ENCODE peak calls at places on chromosomes 3 and 15, in four cellular contexts. J is GDM1; R is H54; Q is effector memory CD8-positive, alpha-beta T cell. Y is an unnamed sample.

GRCh38 chr3:164903820-164904451 is 174.4 kb downstream of the SI start:
- DNase-seq in J (no peak), R (no peak), Q (no peak), Y (no peak)

GRCh38 chr3:37642959-37643598 is 218.6 kb upstream of the CTDSPL start:
- DNase-seq in J (no peak), R (no peak), Q (no peak), Y (no peak)

GRCh38 chr3:105606052-105606451 is 239.3 kb downstream of the ALCAM start:
- DNase-seq in J (no peak), R (no peak), Q (no peak), Y (no peak)

GRCh38 chr15:66948294-66948693 is 117.1 kb upstream of the SMAD3 start:
- DNase-seq in J (no peak), R (peak), Q (no peak), Y (no peak)

GRCh38 chr3:124924741-124925140 is 9.8 kb downstream of the MUC13 start:
- DNase-seq in J (no peak), R (no peak), Q (no peak), Y (no peak)

GRCh38 chr3:125051715-125052581 is 3.8 kb downstream of the HEG1 start:
- DNase-seq in J (no peak), R (peak), Q (peak), Y (peak)

GRCh38 chr15:92074646-92075045 is 221.1 kb downstream of the SLCO3A1 start:
- DNase-seq in J (peak), R (no peak), Q (no peak), Y (no peak)

GRCh38 chr3:31581660-31582059 is 48.9 kb downstream of the STT3B start:
- DNase-seq in J (no peak), R (no peak), Q (no peak), Y (no peak)

GRCh38 chr15:76217029-76217866 is 94.0 kb downstream of the ETFA start:
- DNase-seq in J (no peak), R (no peak), Q (no peak), Y (no peak)

GRCh38 chr15:78087944-78088772 is 4.2 kb upstream of the SH2D7 start:
- DNase-seq in J (no peak), R (no peak), Q (no peak), Y (no peak)

GRCh38 chr3:84772841-84773240 is 185.9 kb upstream of the CADM2 start:
- DNase-seq in J (no peak), R (no peak), Q (no peak), Y (no peak)

GRCh38 chr3:55815262-55815661 is 328.2 kb upstream of the WNT5A start:
- DNase-seq in J (no peak), R (no peak), Q (no peak), Y (no peak)

GRCh38 chr3:43180027-43180426 is 74.1 kb upstream of the POMGNT2 start:
- DNase-seq in J (peak), R (peak), Q (peak), Y (no peak)

GRCh38 chr15:66946578-66947164 is 118.7 kb upstream of the SMAD3 start:
- DNase-seq in J (peak), R (peak), Q (peak), Y (peak)

GRCh38 chr3:158780795-158781590 is 20.9 kb upstream of the MFSD1 start:
- DNase-seq in J (no peak), R (no peak), Q (no peak), Y (no peak)

GRCh38 chr3:150535204-150535603 is 11.1 kb downstream of the SERP1 start:
- DNase-seq in J (no peak), R (no peak), Q (no peak), Y (no peak)

Y was measured in CD4-positive, CD25-positive, alpha-beta regulatory T cell.